ENCODE peak calls at places on chromosome 11, in four cellular contexts. One of them, this sample, is unnamed.

GRCh38 chr11:72224587-72225410 is at the start of gene INPPL1:
- DNase-seq in K562: peak; percentile 47
- DNase-seq in HL-60: no peak
- DNase-seq in GM12878: no peak
- DNase-seq in this sample: no peak

GRCh38 chr11:120086651-120087050 is 51.3 kb downstream of the TRIM29 start:
- DNase-seq in K562: no peak
- DNase-seq in HL-60: no peak
- DNase-seq in GM12878: no peak
- DNase-seq in this sample: no peak

GRCh38 chr11:84471501-84471900 is 1155.6 kb downstream of the DLG2 start:
- DNase-seq in K562: no peak
- DNase-seq in HL-60: no peak
- DNase-seq in GM12878: no peak
- DNase-seq in this sample: no peak

GRCh38 chr11:14249121-14249963 is 109.6 kb downstream of the RRAS2 start:
- DNase-seq in K562: peak; percentile 65
- DNase-seq in HL-60: peak; percentile 6
- DNase-seq in GM12878: no peak
- DNase-seq in this sample: no peak

GRCh38 chr11:70804174-70804855 is 406.0 kb downstream of the CTTN start:
- DNase-seq in K562: no peak
- DNase-seq in HL-60: no peak
- DNase-seq in GM12878: no peak
- DNase-seq in this sample: no peak

GRCh38 chr11:118060879-118061278 is 16.0 kb upstream of the TMPRSS4 start:
- DNase-seq in K562: peak; percentile 39
- DNase-seq in HL-60: no peak
- DNase-seq in GM12878: no peak
- DNase-seq in this sample: no peak

GRCh38 chr11:73017024-73017751 is 124.9 kb downstream of the FCHSD2 start:
- DNase-seq in K562: no peak
- DNase-seq in HL-60: no peak
- DNase-seq in GM12878: no peak
- DNase-seq in this sample: no peak

GRCh38 chr11:73995247-73995646 is 12.6 kb upstream of the UCP2 start:
- DNase-seq in K562: no peak
- DNase-seq in HL-60: peak; percentile 23
- DNase-seq in GM12878: no peak
- DNase-seq in this sample: no peak

GRCh38 chr11:117221775-117222517 is 9.9 kb downstream of the PCSK7 start:
- DNase-seq in K562: no peak
- DNase-seq in HL-60: no peak
- DNase-seq in GM12878: no peak
- DNase-seq in this sample: no peak

GRCh38 chr11:47606731-47607130 is 12.5 kb upstream of the C1QTNF4 start:
- DNase-seq in K562: no peak
- DNase-seq in HL-60: no peak
- DNase-seq in GM12878: no peak
- DNase-seq in this sample: no peak

GRCh38 chr11:71391786-71392185 is 56.4 kb downstream of the DHCR7 start:
- DNase-seq in K562: no peak
- DNase-seq in HL-60: no peak
- DNase-seq in GM12878: no peak
- DNase-seq in this sample: no peak

GRCh38 chr11:108775324-108775723 is 110.5 kb downstream of the DDX10 start:
- DNase-seq in K562: no peak
- DNase-seq in HL-60: no peak
- DNase-seq in GM12878: no peak
- DNase-seq in this sample: no peak

GRCh38 chr11:75028321-75029097 is 39.8 kb downstream of the NEU3 start:
- DNase-seq in K562: no peak
- DNase-seq in HL-60: no peak
- DNase-seq in GM12878: no peak
- DNase-seq in this sample: no peak

GRCh38 chr11:11071483-11071882 is 213.6 kb upstream of the ZBED5 start:
- DNase-seq in K562: no peak
- DNase-seq in HL-60: no peak
- DNase-seq in GM12878: no peak
- DNase-seq in this sample: no peak

GRCh38 chr11:134951305-134951700 is 539.3 kb upstream of the B3GAT1 start:
- DNase-seq in K562: no peak
- DNase-seq in HL-60: no peak
- DNase-seq in GM12878: no peak
- DNase-seq in this sample: no peak

GRCh38 chr11:62266558-62266957 is 3.4 kb upstream of the SCGB2A2 start:
- DNase-seq in K562: no peak
- DNase-seq in HL-60: no peak
- DNase-seq in GM12878: no peak
- DNase-seq in this sample: no peak

GRCh38 chr11:45796461-45796861 is 8.5 kb upstream of the SLC35C1 start:
- DNase-seq in K562: no peak
- DNase-seq in HL-60: no peak
- DNase-seq in GM12878: no peak
- DNase-seq in this sample: no peak

GRCh38 chr11:19844806-19845205 is 132.2 kb downstream of the NAV2 start:
- DNase-seq in K562: no peak
- DNase-seq in HL-60: no peak
- DNase-seq in GM12878: no peak
- DNase-seq in this sample: no peak

DNA sequence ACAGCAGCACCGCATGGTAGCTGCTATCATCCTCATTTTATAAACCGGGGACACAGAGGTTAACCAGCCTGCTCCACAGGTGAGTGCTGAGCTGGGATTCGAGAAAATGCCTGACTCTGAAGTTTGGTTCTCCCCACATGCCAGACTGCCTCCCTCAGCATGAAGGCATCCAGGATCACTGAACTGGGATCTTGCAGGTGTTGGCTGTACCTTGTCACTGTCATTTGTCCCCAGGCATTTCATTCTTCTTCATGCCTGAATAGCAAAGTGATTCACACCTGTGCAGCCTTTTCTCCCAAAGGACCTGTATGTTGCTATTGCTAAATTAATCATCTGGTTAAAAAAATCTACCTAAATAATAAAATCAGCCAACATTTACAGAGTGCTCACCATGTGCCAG is 204.1 kb downstream of the HIPK3 start:
- DNase-seq in K562: no peak
- DNase-seq in HL-60: no peak
- DNase-seq in GM12878: no peak
- DNase-seq in this sample: no peak
- TF ChIP-seq SPI1 in K562: no peak
- TF ChIP-seq SPI1 in HL-60: no peak
- TF ChIP-seq SPI1 in GM12878: no peak
- TF ChIP-seq SPI1 in this sample: no peak

DNA sequence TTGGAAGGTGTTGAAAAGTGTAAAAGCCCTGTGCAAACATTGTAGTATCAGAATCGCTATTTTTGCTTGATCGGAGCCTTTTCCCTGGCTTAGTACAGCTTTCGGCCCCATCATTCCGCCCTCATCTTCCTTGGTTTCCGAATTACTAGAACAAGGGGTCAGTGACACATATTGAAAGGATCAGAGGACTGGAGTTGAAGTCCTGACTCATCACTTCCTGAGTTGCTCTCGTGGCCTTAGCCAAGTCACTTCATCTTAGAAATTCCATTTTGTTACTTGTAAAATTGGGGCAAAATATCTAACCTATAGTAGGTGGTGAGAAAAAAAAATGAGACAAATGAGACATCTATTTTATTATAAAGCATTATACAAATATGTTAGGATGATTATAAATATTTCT is 375.0 kb downstream of the NTM start:
- DNase-seq in K562: no peak
- DNase-seq in HL-60: no peak
- DNase-seq in GM12878: no peak
- DNase-seq in this sample: no peak
- TF ChIP-seq POLR2AphosphoS5 in K562: no peak
- TF ChIP-seq POLR2AphosphoS5 in HL-60: no peak
- TF ChIP-seq POLR2AphosphoS5 in GM12878: no peak
- TF ChIP-seq POLR2AphosphoS5 in this sample: no peak

DNA sequence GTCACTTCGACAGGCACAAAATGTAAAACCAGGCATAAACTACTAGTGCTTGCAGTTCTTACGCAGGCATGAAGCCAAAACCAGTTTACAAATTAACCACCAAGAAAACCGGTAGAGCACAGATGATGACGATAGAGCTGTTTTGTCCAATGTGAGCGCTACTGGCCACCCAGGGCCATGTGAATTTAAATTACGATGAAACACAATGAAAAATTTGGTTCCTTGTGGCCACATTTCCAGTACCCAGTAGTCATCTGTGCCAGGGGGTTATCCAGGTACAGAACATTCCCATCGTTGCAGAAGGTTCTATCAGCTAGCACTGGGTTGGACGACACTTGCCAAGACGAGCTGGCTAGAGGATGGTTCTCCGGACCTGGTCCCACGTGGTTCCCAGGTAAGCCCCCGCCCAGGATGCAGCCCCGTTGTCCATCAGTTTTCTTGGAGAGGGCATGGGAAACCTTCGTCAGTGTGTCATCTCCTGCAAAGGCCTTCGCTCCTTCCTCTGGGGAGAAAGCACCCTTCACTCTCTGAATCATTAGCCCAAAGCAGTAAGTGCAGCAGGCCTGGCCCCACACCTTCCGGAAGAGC is 1.1 kb upstream of the CD81 start:
- DNase-seq in K562: no peak
- DNase-seq in HL-60: no peak
- DNase-seq in GM12878: no peak
- DNase-seq in this sample: no peak
- TF ChIP-seq SPI1 in K562: no peak
- TF ChIP-seq SPI1 in HL-60: no peak
- TF ChIP-seq SPI1 in GM12878: no peak
- TF ChIP-seq SPI1 in this sample: no peak

DNA sequence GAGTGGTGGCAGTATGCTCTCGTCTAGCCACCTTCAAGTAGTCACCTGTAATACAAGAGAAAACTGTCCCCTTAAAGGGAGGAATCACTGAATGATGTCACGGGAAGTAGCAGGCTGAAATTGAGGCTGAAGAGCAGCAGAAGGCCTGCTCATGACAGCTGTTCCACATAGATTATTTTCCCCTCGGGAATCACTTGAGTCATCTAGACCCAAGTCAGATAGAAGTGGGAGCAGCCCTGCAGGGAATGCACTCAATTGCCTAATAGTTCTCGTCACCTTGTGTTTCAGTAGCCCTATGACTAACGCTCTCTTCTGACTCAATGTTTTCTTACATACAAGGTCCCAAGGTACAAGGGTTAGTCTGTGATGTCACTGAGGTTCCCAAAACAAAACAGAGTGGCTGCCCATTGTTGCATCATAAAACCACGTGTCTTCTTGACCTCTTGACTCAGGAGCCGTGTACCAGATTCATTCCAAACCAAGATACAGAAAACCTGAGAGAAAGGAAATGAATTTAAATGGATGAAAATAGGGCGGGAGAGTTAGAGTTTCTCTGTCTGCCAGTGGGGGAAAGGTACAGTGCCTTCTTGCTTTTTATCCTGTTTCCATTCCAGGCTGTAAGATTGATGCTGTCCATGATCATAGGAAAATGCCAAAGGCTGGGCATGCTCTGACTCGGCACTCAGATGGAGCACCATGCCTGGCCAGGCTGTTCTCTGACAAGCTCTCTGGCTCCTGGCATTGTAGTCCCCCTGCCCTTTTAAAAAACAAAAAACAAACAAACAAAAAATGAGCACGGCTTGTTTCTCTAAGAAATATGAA is 21.6 kb upstream of the C11orf96 start:
- DNase-seq in K562: peak; percentile 52
- DNase-seq in HL-60: peak; percentile 58
- DNase-seq in GM12878: no peak
- DNase-seq in this sample: no peak
- TF ChIP-seq POLR2AphosphoS5 in K562: no peak
- TF ChIP-seq POLR2AphosphoS5 in HL-60: no peak
- TF ChIP-seq POLR2AphosphoS5 in GM12878: no peak
- TF ChIP-seq POLR2AphosphoS5 in this sample: no peak

This sample was measured in GM12891.